ENCODE peak calls at places on chromosomes 2 and 18, in nine cellular contexts. M is cardiac muscle cell, P is GM23248, O is substantia nigra, N is OCI-LY7, E is A549, S is RWPE1, Z is right lobe of liver, U is uterus. V is an unnamed sample.

GRCh38 chr2:49225126-49225525 is 70.8 kb upstream of the FSHR start:
- DNase-seq in E (no peak), Z (no peak), U (no peak), M (peak; percentile 83), P (no peak), S (no peak), N (no peak), O (no peak), V (no peak)

GRCh38 chr2:119136093-119136492 is 22.5 kb downstream of the C1QL2 start:
- DNase-seq in N (no peak), U (no peak), O (no peak), P (peak; percentile 8), M (no peak), Z (no peak), S (no peak), E (peak; percentile 13), V (no peak)

GRCh38 chr2:160389875-160390274 is 103.7 kb downstream of the RBMS1 start:
- DNase-seq in P (peak; percentile 74), S (peak; percentile 41), M (peak; percentile 61), O (no peak), Z (no peak), E (peak; percentile 44), N (no peak), U (no peak), V (no peak)

GRCh38 chr18:25621144-25621543 is 269.2 kb upstream of the ZNF521 start:
- DNase-seq in Z (no peak), S (no peak), M (no peak), E (no peak), U (no peak), O (no peak), N (no peak), P (no peak), V (no peak)

GRCh38 chr2:143429932-143430331 is 300.7 kb downstream of the ARHGAP15 start:
- DNase-seq in Z (no peak), M (peak; percentile 62), S (no peak), N (no peak), U (no peak), P (no peak), O (no peak), E (no peak), V (no peak)

GRCh38 chr18:13247506-13247905 is 28.9 kb downstream of the LDLRAD4 start:
- DNase-seq in S (no peak), Z (peak; percentile 31), U (no peak), E (no peak), M (no peak), N (no peak), O (no peak), P (no peak), V (no peak)

GRCh38 chr18:51463483-51464136 is 266.1 kb upstream of the MEX3C start:
- DNase-seq in M (no peak), O (no peak), N (no peak), P (no peak), E (no peak), S (no peak), U (no peak), Z (no peak), V (no peak)

GRCh38 chr18:27312853-27313252 is 127.7 kb upstream of the CHST9 start:
- DNase-seq in N (no peak), E (no peak), P (no peak), S (no peak), Z (no peak), O (no peak), M (no peak), U (no peak), V (no peak)

DNA sequence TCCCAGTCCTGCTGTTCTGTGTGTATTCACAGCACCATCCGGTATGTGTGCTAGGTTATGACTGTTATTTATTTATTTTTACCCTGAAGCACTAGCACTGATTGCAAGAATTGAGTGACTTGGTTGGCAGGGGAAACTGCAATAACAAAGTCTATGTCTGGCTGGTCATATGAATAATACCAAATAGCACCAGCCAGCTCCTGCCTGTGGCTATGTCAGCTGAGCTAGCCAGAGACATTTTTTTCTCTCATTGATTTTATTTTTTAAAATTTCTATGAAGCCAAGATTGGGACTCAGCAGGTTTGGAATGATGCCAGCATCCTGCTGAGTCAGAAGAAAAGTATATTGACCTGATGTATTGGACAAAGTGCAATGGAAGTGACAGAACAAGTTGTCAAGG is 188.5 kb upstream of the CDH2 start:
- DNase-seq in N (no peak), M (peak; percentile 40), O (no peak), P (peak; percentile 46), Z (no peak), E (no peak), S (peak; percentile 26), U (no peak), V (no peak)
- H3K27ac ChIP-seq in N (no peak overlapping the region), M (no peak overlapping the region), O (no peak overlapping the region), P (no peak overlapping the region), Z (no peak overlapping the region), E (no peak overlapping the region), S (no peak overlapping the region), U (no peak overlapping the region), V (no peak overlapping the region)

GRCh38 chr18:58345064-58345463 is 283.8 kb downstream of the ALPK2 start:
- DNase-seq in N (no peak), E (no peak), M (no peak), P (no peak), U (no peak), O (no peak), Z (no peak), S (no peak), V (no peak)
- H3K27ac ChIP-seq in N (no peak overlapping the region), E (no peak overlapping the region), M (peak overlapping the region; percentile 41), P (no peak overlapping the region), U (peak overlapping the region; percentile 41), O (no peak overlapping the region), Z (no peak overlapping the region), S (no peak overlapping the region), V (no peak overlapping the region)

GRCh38 chr2:20052872-20053281 is 1.4 kb upstream of the LAPTM4A start:
- DNase-seq in M (peak; percentile 88), P (peak; percentile 94), E (peak; percentile 81), U (peak; percentile 72), O (no peak), S (peak; percentile 83), Z (no peak), N (peak; percentile 9), V (peak; percentile 76)
- H3K27ac ChIP-seq in M (peak overlapping the region; percentile 97), P (peak overlapping the region; percentile 100), E (peak overlapping the region; percentile 96), U (peak overlapping the region; percentile 98), O (no peak overlapping the region), S (peak overlapping the region; percentile 74), Z (peak overlapping the region; percentile 97), N (no peak overlapping the region), V (no peak overlapping the region)

GRCh38 chr2:38741542-38741852 is 9.7 kb downstream of the SRSF7 start:
- DNase-seq in Z (no peak), E (no peak), P (no peak), N (no peak), U (no peak), O (no peak), S (no peak), M (no peak), V (no peak)
- H3K27ac ChIP-seq in Z (no peak overlapping the region), E (no peak overlapping the region), P (no peak overlapping the region), N (peak overlapping the region; percentile 5), U (no peak overlapping the region), O (no peak overlapping the region), S (peak overlapping the region; percentile 49), M (peak overlapping the region; percentile 34), V (no peak overlapping the region)

GRCh38 chr2:217733461-217733860 is 269.3 kb downstream of the TNS1 start:
- DNase-seq in S (no peak), E (no peak), M (peak; percentile 21), N (no peak), U (no peak), O (no peak), Z (no peak), P (peak; percentile 79), V (no peak)
- H3K27ac ChIP-seq in S (no peak overlapping the region), E (no peak overlapping the region), M (no peak overlapping the region), N (no peak overlapping the region), U (peak overlapping the region; percentile 20), O (no peak overlapping the region), Z (no peak overlapping the region), P (peak overlapping the region; percentile 89), V (no peak overlapping the region)

GRCh38 chr2:20599861-20600461 is 50.9 kb downstream of the HS1BP3 start:
- DNase-seq in S (no peak), O (peak; percentile 45), N (no peak), E (no peak), P (no peak), M (no peak), U (peak; percentile 16), Z (peak; percentile 47), V (no peak)
- H3K27ac ChIP-seq in S (no peak overlapping the region), O (peak overlapping the region; percentile 98), N (no peak overlapping the region), E (peak overlapping the region; percentile 7), P (no peak overlapping the region), M (no peak overlapping the region), U (peak overlapping the region; percentile 75), Z (peak overlapping the region; percentile 81), V (peak overlapping the region; percentile 37)

GRCh38 chr2:137942037-137942784 is 22.1 kb upstream of the HNMT start:
- DNase-seq in N (no peak), O (no peak), Z (no peak), E (peak; percentile 17), U (no peak), M (no peak), S (no peak), P (no peak), V (no peak)

GRCh38 chr2:137943035-137943830 is 21.0 kb upstream of the HNMT start:
- DNase-seq in N (no peak), E (peak; percentile 20), U (no peak), M (no peak), Z (peak; percentile 59), S (no peak), O (no peak), P (no peak), V (no peak)

GRCh38 chr2:137944714-137945113 is 19.6 kb upstream of the HNMT start:
- DNase-seq in Z (no peak), M (no peak), N (no peak), U (no peak), P (no peak), O (no peak), S (no peak), E (peak; percentile 19), V (no peak)

GRCh38 chr2:137943948-137944347 is 20.3 kb upstream of the HNMT start:
- DNase-seq in P (no peak), N (no peak), M (no peak), O (no peak), E (no peak), U (no peak), Z (no peak), S (no peak), V (no peak)

DNA sequence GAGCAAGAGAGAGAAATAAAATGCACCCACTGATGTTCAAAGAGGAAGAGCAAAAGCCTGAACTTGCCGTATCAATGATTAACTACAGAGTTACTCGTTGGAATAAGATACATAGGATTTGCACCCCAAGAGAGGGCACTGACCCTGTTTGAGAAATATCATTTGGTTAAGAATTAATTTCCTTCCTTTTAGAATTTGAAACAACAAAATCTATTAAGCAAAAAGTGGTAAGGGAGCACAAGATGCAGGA is 21.6 kb upstream of the HNMT start:
- DNase-seq in U (no peak), E (peak; percentile 18), O (no peak), M (no peak), N (no peak), Z (no peak), S (no peak), P (no peak), V (no peak)
- H3K27ac ChIP-seq in U (no peak overlapping the region), E (peak overlapping the region; percentile 23), O (no peak overlapping the region), M (peak overlapping the region; percentile 55), N (no peak overlapping the region), Z (peak overlapping the region; percentile 70), S (no peak overlapping the region), P (no peak overlapping the region), V (no peak overlapping the region)

GRCh38 chr2:11685906-11686470 is 16.0 kb upstream of the NTSR2 start:
- DNase-seq in P (no peak), S (no peak), E (no peak), M (no peak), N (no peak), U (no peak), Z (no peak), O (no peak), V (no peak)
- H3K27ac ChIP-seq in P (no peak overlapping the region), S (no peak overlapping the region), E (no peak overlapping the region), M (no peak overlapping the region), N (no peak overlapping the region), U (no peak overlapping the region), Z (no peak overlapping the region), O (no peak overlapping the region), V (no peak overlapping the region)